ENCODE peak calls at places on chromosomes 7 and 10, in nine cellular contexts. A is activated CD8-positive, alpha-beta T cell treated with anti-CD3 and anti-CD28 coated beads for 36 hours; U is OCI-LY7; M is mesothelial cell of epicardium; F is Peyer's patch; L is fibroblast of lung; B is foreskin fibroblast; J is astrocyte of the spinal cord; R is BE2C. G is an unnamed sample.

GRCh38 chr10:20115929-20116328 is 299.7 kb downstream of the PLXDC2 start:
- DNase-seq in A (no peak), U (no peak), M (no peak), F (no peak), L (no peak), B (no peak), J (no peak), R (no peak), G (no peak)

GRCh38 chr10:131645756-131646155 is 255.1 kb upstream of the PPP2R2D start:
- DNase-seq in A (no peak), U (no peak), M (no peak), F (no peak), L (no peak), B (no peak), J (no peak), R (no peak), G (no peak)

GRCh38 chr7:102453319-102453718 is 11.3 kb downstream of the ALKBH4 start:
- DNase-seq in A (no peak), U (no peak), M (no peak), F (no peak), L (no peak), B (no peak), J (no peak), R (no peak), G (no peak)

GRCh38 chr10:59623823-59624535 is 85.7 kb downstream of the SLC16A9 start:
- DNase-seq in A (no peak), U (no peak), M (no peak), F (no peak), L (no peak), B (no peak), J (no peak), R (no peak), G (no peak)

GRCh38 chr10:113522460-113522859 is 30.4 kb upstream of the HABP2 start:
- DNase-seq in A (no peak), U (no peak), M (no peak), F (no peak), L (no peak), B (no peak), J (no peak), R (no peak), G (no peak)

GRCh38 chr7:22826593-22826992 is 3.9 kb upstream of the TOMM7 start:
- DNase-seq in A (no peak), U (no peak), M (no peak), F (no peak), L (no peak), B (no peak), J (no peak), R (no peak), G (no peak)

GRCh38 chr7:128201067-128201689 is 39.9 kb upstream of the LEP start:
- DNase-seq in A (no peak), U (no peak), M (peak), F (no peak), L (no peak), B (no peak), J (no peak), R (peak), G (no peak)

GRCh38 chr10:119313645-119314044 is 106.3 kb downstream of the GRK5 start:
- DNase-seq in A (peak), U (no peak), M (no peak), F (no peak), L (no peak), B (no peak), J (no peak), R (no peak), G (no peak)

DNA sequence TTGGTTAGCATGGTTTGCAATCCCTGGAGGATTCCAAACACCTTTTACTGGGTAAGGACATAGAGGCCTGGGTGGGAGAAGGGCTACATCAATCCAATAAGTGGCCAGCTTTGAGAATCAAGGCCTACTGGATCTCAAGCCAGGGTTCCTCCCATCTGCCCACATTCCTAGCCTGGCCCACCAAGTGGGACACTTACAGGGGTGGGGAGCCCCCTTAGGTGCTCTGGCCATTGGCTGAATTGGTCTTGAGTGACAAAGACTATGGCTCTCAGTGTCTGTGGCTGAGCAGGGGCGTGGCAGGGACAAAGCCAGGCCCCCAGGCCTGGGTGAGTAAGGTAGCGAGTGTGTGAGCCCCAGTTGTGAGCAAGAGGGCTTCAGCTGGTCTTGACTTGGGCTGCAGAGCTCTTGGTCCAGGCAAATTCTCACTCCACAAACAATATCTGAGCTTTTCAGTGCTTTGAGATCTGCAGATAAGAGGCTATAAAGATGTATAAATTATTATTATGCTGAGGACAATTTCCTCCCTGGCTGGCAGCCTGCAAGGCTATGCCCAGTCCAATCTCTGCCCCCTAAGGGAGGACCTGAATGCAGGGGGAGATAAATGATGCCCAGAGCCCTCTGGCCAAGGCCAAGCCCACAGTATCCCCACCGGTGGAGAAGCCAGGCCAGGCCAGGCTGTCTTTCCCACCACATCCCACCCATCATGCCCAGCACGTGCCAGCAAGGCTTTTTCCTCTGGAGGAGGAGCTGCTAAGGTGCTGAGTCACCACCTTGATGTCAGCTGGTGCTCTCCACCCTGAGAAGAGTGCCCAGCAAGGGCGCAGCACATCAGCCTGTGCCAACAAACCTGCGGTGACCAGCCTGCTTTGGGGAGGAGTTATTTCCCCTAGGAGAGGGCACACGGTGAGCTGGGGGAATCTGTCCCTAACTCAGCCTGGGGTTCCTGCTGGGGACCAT is 80.7 kb upstream of the DUSP5 start:
- DNase-seq in A (peak), U (no peak), M (no peak), F (peak), L (no peak), B (no peak), J (no peak), R (no peak), G (peak)
- TF ChIP-seq CTCF in A (no peak), U (no peak), M (no peak), F (no peak), L (no peak), B (no peak), J (no peak), R (no peak), G (no peak)

GRCh38 chr7:139111147-139111546 is 1.6 kb upstream of the ZC3HAV1 start:
- DNase-seq in A (no peak), U (no peak), M (no peak), F (no peak), L (no peak), B (no peak), J (no peak), R (no peak), G (no peak)

GRCh38 chr7:139109983-139110411 is 477 bp upstream of the ZC3HAV1 start:
- DNase-seq in A (no peak), U (peak), M (no peak), F (no peak), L (no peak), B (no peak), J (no peak), R (no peak), G (no peak)

GRCh38 chr7:139106959-139107358 is 2.6 kb downstream of the ZC3HAV1 start:
- DNase-seq in A (no peak), U (peak), M (no peak), F (no peak), L (no peak), B (no peak), J (no peak), R (no peak), G (no peak)

GRCh38 chr7:139108256-139109187 is 998 bp downstream of the ZC3HAV1 start:
- DNase-seq in A (peak), U (peak), M (no peak), F (peak), L (peak), B (peak), J (peak), R (peak), G (peak)

GRCh38 chr7:139109188-139109982 is at the start of gene ZC3HAV1:
- DNase-seq in A (peak), U (peak), M (peak), F (peak), L (peak), B (peak), J (peak), R (peak), G (peak)
- TF ChIP-seq CTCF in A (no peak), U (no peak), M (no peak), F (peak), L (no peak), B (no peak), J (no peak), R (no peak), G (no peak)

GRCh38 chr7:55065079-55065478 is 46.3 kb downstream of the EGFR start:
- DNase-seq in A (no peak), U (no peak), M (no peak), F (no peak), L (peak), B (peak), J (peak), R (peak), G (peak)

GRCh38 chr7:55066479-55066878 is 47.7 kb downstream of the EGFR start:
- DNase-seq in A (no peak), U (no peak), M (no peak), F (no peak), L (peak), B (no peak), J (peak), R (no peak), G (no peak)

GRCh38 chr7:55063633-55064032 is 44.8 kb downstream of the EGFR start:
- DNase-seq in A (no peak), U (no peak), M (no peak), F (no peak), L (peak), B (peak), J (peak), R (no peak), G (no peak)

GRCh38 chr7:55066938-55067337 is 48.1 kb downstream of the EGFR start:
- DNase-seq in A (no peak), U (no peak), M (no peak), F (no peak), L (no peak), B (no peak), J (no peak), R (no peak), G (no peak)

DNA sequence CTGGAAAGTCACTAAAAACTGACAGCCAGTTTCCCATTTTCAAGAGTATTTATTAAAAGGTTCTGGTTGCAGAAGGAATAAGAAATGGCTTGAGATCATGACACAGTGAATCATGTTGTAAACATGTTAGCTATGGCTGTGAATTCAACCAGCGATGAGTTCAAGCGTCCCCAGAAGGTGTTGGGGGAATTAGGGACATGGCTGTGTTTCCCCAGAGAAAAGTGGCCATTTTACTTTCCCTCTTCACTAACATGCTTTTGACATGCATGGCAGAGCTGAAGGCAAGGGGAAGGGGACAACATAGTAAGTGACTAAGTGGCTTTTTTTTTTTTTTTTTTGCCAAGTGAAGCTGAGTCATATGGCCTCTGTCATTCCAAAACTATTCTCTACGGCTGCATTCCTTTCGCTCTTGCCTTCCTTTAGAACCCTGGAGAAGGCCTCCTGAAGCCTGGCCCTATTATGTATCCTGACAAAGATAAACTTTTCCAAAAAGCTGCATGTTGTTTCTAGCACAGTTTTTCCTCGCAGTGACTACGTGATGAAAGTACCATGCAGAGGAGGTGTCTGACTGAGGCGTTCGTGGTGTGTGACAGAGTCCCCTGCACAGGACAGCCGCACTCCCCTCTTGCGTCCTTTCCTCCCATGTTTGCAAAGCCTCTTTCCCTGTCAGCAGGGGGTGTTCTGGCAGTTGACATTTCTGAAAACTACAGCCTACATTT is 46.9 kb downstream of the EGFR start:
- DNase-seq in A (no peak), U (no peak), M (no peak), F (no peak), L (peak), B (peak), J (peak), R (no peak), G (peak)
- TF ChIP-seq CTCF in A (no peak), U (no peak), M (no peak), F (no peak), L (peak), B (peak), J (no peak), R (no peak), G (no peak)

DNA sequence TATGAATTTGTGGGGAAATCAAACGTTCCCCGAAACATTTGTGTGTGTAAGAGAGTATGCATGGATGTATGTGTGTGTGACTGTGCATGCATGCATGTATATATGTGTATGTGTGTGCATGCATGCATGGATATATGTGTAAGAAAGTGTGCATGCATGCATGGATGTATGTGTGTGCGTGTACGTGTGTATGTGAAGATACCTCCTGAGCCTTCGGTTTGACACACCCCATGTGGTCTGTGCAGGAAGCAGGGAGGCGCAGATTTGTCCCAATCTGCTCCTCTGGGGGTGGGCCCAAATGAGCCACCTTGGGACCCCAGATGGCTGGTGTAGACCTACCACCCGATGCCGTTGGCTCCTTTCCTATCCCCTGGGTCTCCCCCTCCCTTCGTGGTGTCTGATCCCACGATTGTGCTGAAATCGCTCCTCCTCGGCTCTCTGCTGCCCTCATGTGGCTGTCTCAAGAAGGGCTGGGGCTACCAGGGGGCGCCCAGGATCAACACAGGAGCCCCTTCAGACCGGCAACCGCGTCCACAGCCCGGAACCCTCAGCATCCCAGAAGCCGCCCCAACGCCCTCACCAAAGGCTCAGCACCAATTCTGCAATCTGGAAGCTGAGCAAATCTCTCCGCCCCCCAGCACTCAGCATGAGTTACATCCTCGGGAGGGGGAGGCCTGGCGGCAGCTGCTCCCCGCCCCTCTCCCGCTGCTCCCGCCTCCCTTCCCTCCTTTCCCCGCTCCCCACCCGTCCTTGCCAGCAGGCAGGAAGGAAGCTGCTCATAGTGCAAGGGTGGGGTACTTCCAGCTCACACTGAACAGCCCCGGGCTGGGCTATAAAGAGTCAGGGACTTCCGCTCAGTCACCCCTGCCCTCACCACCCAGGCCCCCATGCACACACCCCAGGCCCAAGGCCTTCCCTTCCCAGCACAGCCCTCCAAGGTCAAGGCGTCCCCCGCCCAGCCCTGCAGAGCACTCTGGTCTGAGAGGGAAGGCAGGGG is 2.3 kb upstream of the NOS3 start:
- DNase-seq in A (peak), U (peak), M (no peak), F (peak), L (no peak), B (peak), J (no peak), R (peak), G (peak)
- TF ChIP-seq CTCF in A (peak), U (peak), M (peak), F (peak), L (peak), B (peak), J (peak), R (peak), G (peak)

GRCh38 chr7:124152859-124153692 is 120.2 kb upstream of the TMEM229A start:
- DNase-seq in A (no peak), U (peak), M (no peak), F (no peak), L (peak), B (peak), J (peak), R (peak), G (peak)
- TF ChIP-seq CTCF in A (no peak), U (peak), M (no peak), F (peak), L (peak), B (peak), J (peak), R (peak), G (peak)

DNA sequence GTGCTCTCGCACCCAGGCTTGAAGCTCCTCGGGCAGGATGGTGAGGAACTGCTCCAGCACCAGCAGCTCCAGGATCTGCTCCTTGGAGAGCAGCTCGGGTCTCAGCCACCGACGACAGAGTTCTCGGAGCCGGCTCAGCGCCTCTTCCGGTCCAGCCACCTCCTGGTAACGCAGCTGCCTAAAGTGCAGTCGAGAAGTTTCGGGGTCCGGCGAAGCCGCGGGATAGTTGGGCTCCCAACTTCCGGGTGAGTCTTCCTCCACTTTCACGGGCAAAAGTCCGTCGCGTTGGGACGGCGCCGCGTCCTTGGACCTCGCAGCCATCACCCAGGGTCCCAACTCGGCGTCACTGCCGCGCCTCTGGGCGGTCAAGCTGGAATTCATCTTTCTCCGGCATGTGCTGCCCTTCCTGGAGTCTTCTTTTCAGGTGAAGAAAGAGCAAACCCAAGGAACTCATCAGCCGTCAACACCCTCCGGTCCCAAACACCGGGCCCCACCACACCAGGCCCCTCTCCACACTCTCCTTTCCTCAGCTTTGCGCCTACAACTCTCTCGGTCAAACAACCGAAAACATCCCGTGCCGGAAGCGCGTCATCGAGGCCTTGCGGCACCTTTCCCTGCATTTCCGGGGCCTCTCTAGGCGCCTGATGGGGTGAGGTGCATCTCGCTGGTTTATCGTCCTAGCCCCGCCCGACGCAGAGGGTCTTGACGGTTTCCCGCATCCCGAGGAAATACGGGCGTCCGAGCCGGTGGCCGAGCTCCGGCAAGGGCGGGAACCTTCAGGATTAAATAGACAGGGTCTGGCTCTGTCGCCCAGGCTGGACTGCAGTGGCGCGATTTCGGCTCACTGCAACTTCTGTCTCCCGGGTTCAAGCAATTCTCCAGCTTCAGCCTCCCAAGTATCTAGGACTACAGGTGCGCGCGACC is at the start of gene ZNF394:
- DNase-seq in A (peak), U (peak), M (peak), F (peak), L (peak), B (peak), J (peak), R (peak), G (peak)
- TF ChIP-seq CTCF in A (peak), U (no peak), M (no peak), F (no peak), L (no peak), B (no peak), J (no peak), R (no peak), G (no peak)

GRCh38 chr7:75739796-75740672 is 1.3 kb upstream of the HIP1 start:
- DNase-seq in A (peak), U (peak), M (no peak), F (no peak), L (no peak), B (no peak), J (peak), R (no peak), G (no peak)

GRCh38 chr7:75738604-75738974 is at the start of gene HIP1:
- DNase-seq in A (no peak), U (no peak), M (no peak), F (no peak), L (no peak), B (no peak), J (no peak), R (no peak), G (no peak)

GRCh38 chr7:75737856-75738603 is 711 bp downstream of the HIP1 start:
- DNase-seq in A (no peak), U (peak), M (peak), F (peak), L (peak), B (peak), J (no peak), R (no peak), G (no peak)

GRCh38 chr7:75740846-75741497 is 2.2 kb upstream of the HIP1 start:
- DNase-seq in A (no peak), U (peak), M (no peak), F (no peak), L (no peak), B (no peak), J (no peak), R (no peak), G (no peak)

DNA sequence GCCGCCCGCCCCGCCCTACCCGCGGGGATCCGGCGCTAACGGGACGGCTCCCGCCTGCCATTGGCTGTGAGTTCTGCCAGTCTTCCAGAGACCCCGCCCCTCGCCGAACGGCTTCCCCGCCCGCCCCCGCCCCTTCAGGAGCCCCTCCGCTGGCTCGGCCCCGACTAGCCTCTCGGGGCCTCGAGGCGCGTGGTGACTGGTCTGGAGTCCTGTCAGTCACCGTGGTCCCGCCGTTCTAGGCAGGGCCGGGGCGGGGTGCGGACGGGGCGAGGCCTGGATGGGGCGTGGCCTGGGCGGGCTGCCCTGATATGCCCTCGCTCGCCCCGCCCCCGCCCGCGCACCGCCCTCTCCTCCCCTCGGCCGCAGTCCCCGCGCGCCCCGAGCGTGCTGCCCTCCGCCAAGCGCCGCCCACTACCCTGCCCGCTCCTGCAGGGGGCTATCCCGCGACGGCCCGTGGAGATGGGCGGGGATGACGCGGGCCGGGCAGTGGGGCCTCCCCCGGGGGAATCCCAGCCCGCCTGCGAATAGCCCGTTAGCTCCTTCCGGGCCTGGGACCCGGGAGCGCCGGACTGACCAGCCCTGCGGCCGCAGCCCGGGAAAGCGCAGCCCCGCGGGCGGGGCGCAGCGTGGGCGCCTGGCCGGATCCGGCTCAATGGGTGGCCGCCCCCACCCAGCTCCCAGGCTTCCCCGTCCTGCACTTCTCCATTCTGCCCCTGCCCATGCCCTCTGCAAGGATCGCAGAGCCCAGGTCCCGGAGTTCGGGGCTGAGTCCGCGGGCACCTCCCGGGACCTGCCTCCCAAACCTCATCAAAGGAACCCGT is 444 bp upstream of the HIP1 start:
- DNase-seq in A (peak), U (peak), M (peak), F (peak), L (peak), B (peak), J (peak), R (peak), G (peak)
- TF ChIP-seq CTCF in A (no peak), U (no peak), M (no peak), F (no peak), L (no peak), B (no peak), J (no peak), R (no peak), G (no peak)